ENCODE peak calls at places on chromosomes 7 and 10, in eight cellular contexts. One of them, this sample, is unnamed.

GRCh38 chr7:15130666-15131541 is 228.4 kb upstream of the DGKB start:
- DNase-seq in GM12865: no peak
- DNase-seq in HCT116: no peak
- DNase-seq in tibial artery: no peak
- DNase-seq in HuH-7: no peak
- DNase-seq in iris pigment epithelial cell: peak
- DNase-seq in M059J: peak
- DNase-seq in stimulated activated CD4-positive, alpha-beta T cell treated with anti-CD3 and anti-CD28 coated beads, TNF-alpha, amount 100 ng/mL, for 24 hours: no peak
- DNase-seq in this sample: peak

GRCh38 chr10:117892681-117893220 is 154.0 kb downstream of the RAB11FIP2 start:
- DNase-seq in GM12865: no peak
- DNase-seq in HCT116: no peak
- DNase-seq in tibial artery: no peak
- DNase-seq in HuH-7: no peak
- DNase-seq in iris pigment epithelial cell: no peak
- DNase-seq in M059J: no peak
- DNase-seq in stimulated activated CD4-positive, alpha-beta T cell treated with anti-CD3 and anti-CD28 coated beads, TNF-alpha, amount 100 ng/mL, for 24 hours: no peak
- DNase-seq in this sample: no peak

GRCh38 chr7:148156248-148156647 is 434.3 kb upstream of the C7orf33 start:
- DNase-seq in GM12865: no peak
- DNase-seq in HCT116: no peak
- DNase-seq in tibial artery: no peak
- DNase-seq in HuH-7: no peak
- DNase-seq in iris pigment epithelial cell: no peak
- DNase-seq in M059J: no peak
- DNase-seq in stimulated activated CD4-positive, alpha-beta T cell treated with anti-CD3 and anti-CD28 coated beads, TNF-alpha, amount 100 ng/mL, for 24 hours: no peak
- DNase-seq in this sample: peak

GRCh38 chr7:16933296-16934248 is 51.8 kb upstream of the AGR3 start:
- DNase-seq in GM12865: peak
- DNase-seq in HCT116: no peak
- DNase-seq in tibial artery: peak
- DNase-seq in HuH-7: no peak
- DNase-seq in iris pigment epithelial cell: no peak
- DNase-seq in M059J: no peak
- DNase-seq in stimulated activated CD4-positive, alpha-beta T cell treated with anti-CD3 and anti-CD28 coated beads, TNF-alpha, amount 100 ng/mL, for 24 hours: no peak
- DNase-seq in this sample: no peak

GRCh38 chr10:116888380-116889055 is 39.2 kb downstream of the ENO4 start:
- DNase-seq in GM12865: no peak
- DNase-seq in HCT116: peak
- DNase-seq in tibial artery: peak
- DNase-seq in HuH-7: peak
- DNase-seq in iris pigment epithelial cell: peak
- DNase-seq in M059J: peak
- DNase-seq in stimulated activated CD4-positive, alpha-beta T cell treated with anti-CD3 and anti-CD28 coated beads, TNF-alpha, amount 100 ng/mL, for 24 hours: no peak
- DNase-seq in this sample: peak

GRCh38 chr10:77793831-77794230 is 132.7 kb downstream of the DLG5 start:
- DNase-seq in GM12865: no peak
- DNase-seq in HCT116: no peak
- DNase-seq in tibial artery: no peak
- DNase-seq in HuH-7: no peak
- DNase-seq in iris pigment epithelial cell: no peak
- DNase-seq in M059J: no peak
- DNase-seq in stimulated activated CD4-positive, alpha-beta T cell treated with anti-CD3 and anti-CD28 coated beads, TNF-alpha, amount 100 ng/mL, for 24 hours: no peak
- DNase-seq in this sample: no peak

GRCh38 chr7:103532955-103533354 is 86.9 kb upstream of the SLC26A5 start:
- DNase-seq in GM12865: no peak
- DNase-seq in HCT116: no peak
- DNase-seq in tibial artery: no peak
- DNase-seq in HuH-7: no peak
- DNase-seq in iris pigment epithelial cell: no peak
- DNase-seq in M059J: no peak
- DNase-seq in stimulated activated CD4-positive, alpha-beta T cell treated with anti-CD3 and anti-CD28 coated beads, TNF-alpha, amount 100 ng/mL, for 24 hours: no peak
- DNase-seq in this sample: no peak

GRCh38 chr7:50962962-50963374 is 180.3 kb upstream of the GRB10 start:
- DNase-seq in GM12865: no peak
- DNase-seq in HCT116: peak
- DNase-seq in tibial artery: peak
- DNase-seq in HuH-7: peak
- DNase-seq in iris pigment epithelial cell: peak
- DNase-seq in M059J: peak
- DNase-seq in stimulated activated CD4-positive, alpha-beta T cell treated with anti-CD3 and anti-CD28 coated beads, TNF-alpha, amount 100 ng/mL, for 24 hours: no peak
- DNase-seq in this sample: peak

GRCh38 chr10:104556831-104557230 is 84.3 kb upstream of the SORCS3 start:
- DNase-seq in GM12865: no peak
- DNase-seq in HCT116: no peak
- DNase-seq in tibial artery: no peak
- DNase-seq in HuH-7: no peak
- DNase-seq in iris pigment epithelial cell: no peak
- DNase-seq in M059J: no peak
- DNase-seq in stimulated activated CD4-positive, alpha-beta T cell treated with anti-CD3 and anti-CD28 coated beads, TNF-alpha, amount 100 ng/mL, for 24 hours: no peak
- DNase-seq in this sample: no peak

GRCh38 chr10:18231480-18231879 is 91.3 kb downstream of the CACNB2 start:
- DNase-seq in GM12865: no peak
- DNase-seq in HCT116: no peak
- DNase-seq in tibial artery: no peak
- DNase-seq in HuH-7: no peak
- DNase-seq in iris pigment epithelial cell: no peak
- DNase-seq in M059J: no peak
- DNase-seq in stimulated activated CD4-positive, alpha-beta T cell treated with anti-CD3 and anti-CD28 coated beads, TNF-alpha, amount 100 ng/mL, for 24 hours: no peak
- DNase-seq in this sample: no peak

GRCh38 chr7:97016392-97017196 is 8.0 kb downstream of the DLX5 start:
- DNase-seq in GM12865: no peak
- DNase-seq in HCT116: no peak
- DNase-seq in tibial artery: no peak
- DNase-seq in HuH-7: peak
- DNase-seq in iris pigment epithelial cell: no peak
- DNase-seq in M059J: peak
- DNase-seq in stimulated activated CD4-positive, alpha-beta T cell treated with anti-CD3 and anti-CD28 coated beads, TNF-alpha, amount 100 ng/mL, for 24 hours: no peak
- DNase-seq in this sample: no peak

GRCh38 chr10:22133640-22134624 is 83.9 kb downstream of the EBLN1 start:
- DNase-seq in GM12865: peak
- DNase-seq in HCT116: no peak
- DNase-seq in tibial artery: no peak
- DNase-seq in HuH-7: no peak
- DNase-seq in iris pigment epithelial cell: no peak
- DNase-seq in M059J: no peak
- DNase-seq in stimulated activated CD4-positive, alpha-beta T cell treated with anti-CD3 and anti-CD28 coated beads, TNF-alpha, amount 100 ng/mL, for 24 hours: no peak
- DNase-seq in this sample: no peak

GRCh38 chr10:126059101-126059826 is 162.9 kb downstream of the FANK1 start:
- DNase-seq in GM12865: no peak
- DNase-seq in HCT116: no peak
- DNase-seq in tibial artery: no peak
- DNase-seq in HuH-7: no peak
- DNase-seq in iris pigment epithelial cell: peak
- DNase-seq in M059J: peak
- DNase-seq in stimulated activated CD4-positive, alpha-beta T cell treated with anti-CD3 and anti-CD28 coated beads, TNF-alpha, amount 100 ng/mL, for 24 hours: no peak
- DNase-seq in this sample: peak

GRCh38 chr10:69160809-69161225 is 19.2 kb upstream of the SUPV3L1 start:
- DNase-seq in GM12865: no peak
- DNase-seq in HCT116: no peak
- DNase-seq in tibial artery: no peak
- DNase-seq in HuH-7: no peak
- DNase-seq in iris pigment epithelial cell: peak
- DNase-seq in M059J: peak
- DNase-seq in stimulated activated CD4-positive, alpha-beta T cell treated with anti-CD3 and anti-CD28 coated beads, TNF-alpha, amount 100 ng/mL, for 24 hours: no peak
- DNase-seq in this sample: peak

GRCh38 chr10:102313221-102313896 is 68.0 kb downstream of the GBF1 start:
- DNase-seq in GM12865: no peak
- DNase-seq in HCT116: no peak
- DNase-seq in tibial artery: no peak
- DNase-seq in HuH-7: no peak
- DNase-seq in iris pigment epithelial cell: no peak
- DNase-seq in M059J: peak
- DNase-seq in stimulated activated CD4-positive, alpha-beta T cell treated with anti-CD3 and anti-CD28 coated beads, TNF-alpha, amount 100 ng/mL, for 24 hours: no peak
- DNase-seq in this sample: peak

GRCh38 chr10:3077940-3078630 is 10.7 kb downstream of the PFKP start:
- DNase-seq in GM12865: no peak
- DNase-seq in HCT116: no peak
- DNase-seq in tibial artery: no peak
- DNase-seq in HuH-7: no peak
- DNase-seq in iris pigment epithelial cell: no peak
- DNase-seq in M059J: no peak
- DNase-seq in stimulated activated CD4-positive, alpha-beta T cell treated with anti-CD3 and anti-CD28 coated beads, TNF-alpha, amount 100 ng/mL, for 24 hours: no peak
- DNase-seq in this sample: no peak

GRCh38 chr7:150955519-150956394 is 22.4 kb downstream of the KCNH2 start:
- DNase-seq in GM12865: no peak
- DNase-seq in HCT116: no peak
- DNase-seq in tibial artery: no peak
- DNase-seq in HuH-7: no peak
- DNase-seq in iris pigment epithelial cell: no peak
- DNase-seq in M059J: no peak
- DNase-seq in stimulated activated CD4-positive, alpha-beta T cell treated with anti-CD3 and anti-CD28 coated beads, TNF-alpha, amount 100 ng/mL, for 24 hours: no peak
- DNase-seq in this sample: no peak

This sample was measured in EL.